ENCODE peak calls at places on chromosome 4, in four cellular contexts. One of them, this sample, is unnamed.

GRCh38 chr4:1490906-1491629 is 84.8 kb upstream of the NKX1-1 start:
- DNase-seq in epithelial cell of esophagus: no peak
- DNase-seq in mesothelial cell of epicardium: no peak
- DNase-seq in NCI-H1436: no peak
- DNase-seq in this sample: no peak

GRCh38 chr4:8708401-8709021 is 115.9 kb downstream of the CPZ start:
- DNase-seq in epithelial cell of esophagus: no peak
- DNase-seq in mesothelial cell of epicardium: no peak
- DNase-seq in NCI-H1436: no peak
- DNase-seq in this sample: peak

GRCh38 chr4:73481356-73481755 is at the start of gene AFM:
- DNase-seq in epithelial cell of esophagus: no peak
- DNase-seq in mesothelial cell of epicardium: no peak
- DNase-seq in NCI-H1436: no peak
- DNase-seq in this sample: no peak

GRCh38 chr4:115433501-115433900 is 320.1 kb upstream of the NDST4 start:
- DNase-seq in epithelial cell of esophagus: peak
- DNase-seq in mesothelial cell of epicardium: no peak
- DNase-seq in NCI-H1436: no peak
- DNase-seq in this sample: no peak

GRCh38 chr4:100034265-100034664 is 84.2 kb upstream of the H2AZ1 start:
- DNase-seq in epithelial cell of esophagus: no peak
- DNase-seq in mesothelial cell of epicardium: no peak
- DNase-seq in NCI-H1436: no peak
- DNase-seq in this sample: no peak

GRCh38 chr4:38131371-38132139 is 171.4 kb downstream of the PTTG2 start:
- DNase-seq in epithelial cell of esophagus: peak
- DNase-seq in mesothelial cell of epicardium: no peak
- DNase-seq in NCI-H1436: no peak
- DNase-seq in this sample: no peak

GRCh38 chr4:71538528-71538927 is 199.7 kb downstream of the SLC4A4 start:
- DNase-seq in epithelial cell of esophagus: no peak
- DNase-seq in mesothelial cell of epicardium: no peak
- DNase-seq in NCI-H1436: no peak
- DNase-seq in this sample: no peak

GRCh38 chr4:88812420-88812819 is 114.8 kb upstream of the NAP1L5 start:
- DNase-seq in epithelial cell of esophagus: no peak
- DNase-seq in mesothelial cell of epicardium: no peak
- DNase-seq in NCI-H1436: no peak
- DNase-seq in this sample: no peak

GRCh38 chr4:169009281-169010124 is 552 bp downstream of the CBR4 start:
- DNase-seq in epithelial cell of esophagus: peak
- DNase-seq in mesothelial cell of epicardium: peak
- DNase-seq in NCI-H1436: peak
- DNase-seq in this sample: peak

GRCh38 chr4:3399277-3400194 is 42.2 kb upstream of the HGFAC start:
- DNase-seq in epithelial cell of esophagus: peak
- DNase-seq in mesothelial cell of epicardium: no peak
- DNase-seq in NCI-H1436: no peak
- DNase-seq in this sample: no peak

GRCh38 chr4:44145868-44146267 is 302.7 kb downstream of the KCTD8 start:
- DNase-seq in epithelial cell of esophagus: peak
- DNase-seq in mesothelial cell of epicardium: no peak
- DNase-seq in NCI-H1436: no peak
- DNase-seq in this sample: no peak

GRCh38 chr4:85756938-85757337 is 282.0 kb downstream of the ARHGAP24 start:
- DNase-seq in epithelial cell of esophagus: peak
- DNase-seq in mesothelial cell of epicardium: no peak
- DNase-seq in NCI-H1436: peak
- DNase-seq in this sample: no peak

GRCh38 chr4:79241846-79242245 is 84.0 kb downstream of the NAA11 start:
- DNase-seq in epithelial cell of esophagus: peak
- DNase-seq in mesothelial cell of epicardium: no peak
- DNase-seq in NCI-H1436: no peak
- DNase-seq in this sample: no peak

GRCh38 chr4:10462876-10463275 is 5.7 kb upstream of the ZNF518B start:
- DNase-seq in epithelial cell of esophagus: no peak
- DNase-seq in mesothelial cell of epicardium: no peak
- DNase-seq in NCI-H1436: no peak
- DNase-seq in this sample: no peak

GRCh38 chr4:6307230-6307629 is 37.6 kb downstream of the WFS1 start:
- DNase-seq in epithelial cell of esophagus: no peak
- DNase-seq in mesothelial cell of epicardium: no peak
- DNase-seq in NCI-H1436: no peak
- DNase-seq in this sample: no peak

GRCh38 chr4:73103799-73104503 is 34.4 kb upstream of the COX18 start:
- DNase-seq in epithelial cell of esophagus: peak
- DNase-seq in mesothelial cell of epicardium: no peak
- DNase-seq in NCI-H1436: no peak
- DNase-seq in this sample: no peak

GRCh38 chr4:168766537-168767316 is 243.3 kb downstream of the CBR4 start:
- DNase-seq in epithelial cell of esophagus: no peak
- DNase-seq in mesothelial cell of epicardium: no peak
- DNase-seq in NCI-H1436: no peak
- DNase-seq in this sample: no peak

GRCh38 chr4:156638925-156639605 is 332.5 kb downstream of the PDGFC start:
- DNase-seq in epithelial cell of esophagus: peak
- DNase-seq in mesothelial cell of epicardium: no peak
- DNase-seq in NCI-H1436: no peak
- DNase-seq in this sample: no peak

GRCh38 chr4:168421671-168422070 is 58.6 kb downstream of the DDX60L start:
- DNase-seq in epithelial cell of esophagus: peak
- DNase-seq in mesothelial cell of epicardium: no peak
- DNase-seq in NCI-H1436: no peak
- DNase-seq in this sample: no peak

GRCh38 chr4:25993564-25994185 is 79.7 kb downstream of the SMIM20 start:
- DNase-seq in epithelial cell of esophagus: no peak
- DNase-seq in mesothelial cell of epicardium: no peak
- DNase-seq in NCI-H1436: peak
- DNase-seq in this sample: no peak

GRCh38 chr4:98687876-98688275 is 29.5 kb upstream of the TSPAN5 start:
- DNase-seq in epithelial cell of esophagus: no peak
- DNase-seq in mesothelial cell of epicardium: no peak
- DNase-seq in NCI-H1436: no peak
- DNase-seq in this sample: no peak

GRCh38 chr4:89173336-89174090 is 62.2 kb downstream of the TIGD2 start:
- DNase-seq in epithelial cell of esophagus: no peak
- DNase-seq in mesothelial cell of epicardium: no peak
- DNase-seq in NCI-H1436: no peak
- DNase-seq in this sample: no peak

GRCh38 chr4:15568814-15569213 is 86.3 kb downstream of the FBXL5 start:
- DNase-seq in epithelial cell of esophagus: no peak
- DNase-seq in mesothelial cell of epicardium: no peak
- DNase-seq in NCI-H1436: no peak
- DNase-seq in this sample: no peak

GRCh38 chr4:138007572-138007971 is 234.6 kb downstream of the SLC7A11 start:
- DNase-seq in epithelial cell of esophagus: peak
- DNase-seq in mesothelial cell of epicardium: no peak
- DNase-seq in NCI-H1436: no peak
- DNase-seq in this sample: no peak

GRCh38 chr4:179719766-179720470 is 2277.7 kb upstream of the AGA start:
- DNase-seq in epithelial cell of esophagus: no peak
- DNase-seq in mesothelial cell of epicardium: no peak
- DNase-seq in NCI-H1436: no peak
- DNase-seq in this sample: no peak

GRCh38 chr4:66574145-66574978 is 904.1 kb upstream of the EPHA5 start:
- DNase-seq in epithelial cell of esophagus: no peak
- DNase-seq in mesothelial cell of epicardium: no peak
- DNase-seq in NCI-H1436: no peak
- DNase-seq in this sample: no peak

GRCh38 chr4:2250003-2250763 is 8.3 kb upstream of the HAUS3 start:
- DNase-seq in epithelial cell of esophagus: no peak
- DNase-seq in mesothelial cell of epicardium: no peak
- DNase-seq in NCI-H1436: no peak
- DNase-seq in this sample: peak

GRCh38 chr4:123505077-123505456 is 108.5 kb downstream of the SPRY1 start:
- DNase-seq in epithelial cell of esophagus: no peak
- DNase-seq in mesothelial cell of epicardium: no peak
- DNase-seq in NCI-H1436: no peak
- DNase-seq in this sample: no peak

GRCh38 chr4:1809754-1810502 is 16.8 kb downstream of the FGFR3 start:
- DNase-seq in epithelial cell of esophagus: peak
- DNase-seq in mesothelial cell of epicardium: peak
- DNase-seq in NCI-H1436: peak
- DNase-seq in this sample: no peak

GRCh38 chr4:40630335-40631021 is 814 bp upstream of the RBM47 start:
- DNase-seq in epithelial cell of esophagus: peak
- DNase-seq in mesothelial cell of epicardium: peak
- DNase-seq in NCI-H1436: no peak
- DNase-seq in this sample: peak

GRCh38 chr4:17597517-17597916 is 16.9 kb upstream of the MED28 start:
- DNase-seq in epithelial cell of esophagus: peak
- DNase-seq in mesothelial cell of epicardium: no peak
- DNase-seq in NCI-H1436: no peak
- DNase-seq in this sample: no peak

GRCh38 chr4:56803473-56803872 is 18.0 kb downstream of the SPINK2 start:
- DNase-seq in epithelial cell of esophagus: no peak
- DNase-seq in mesothelial cell of epicardium: no peak
- DNase-seq in NCI-H1436: no peak
- DNase-seq in this sample: no peak

This sample was measured in suprapubic skin.